ENCODE peak calls at places on chromosome 22, in ten cellular contexts. F, S, V, C, G, U, X, K, B and A are unnamed samples.

GRCh38 chr22:49500942-49501395 is 326.7 kb downstream of the BRD1 start:
- DNase-seq in F (no peak), S (no peak), V (no peak), C (no peak), G (no peak), U (no peak), X (no peak), K (no peak), B (no peak), A (no peak)

GRCh38 chr22:17119481-17120202 is 1.5 kb downstream of the TMEM121B start:
- DNase-seq in F (no peak), S (peak), V (no peak), C (no peak), G (peak), U (no peak), X (peak), K (no peak), B (no peak), A (no peak)

GRCh38 chr22:50199836-50200332 is 927 bp upstream of the SELENOO start:
- DNase-seq in F (peak), S (peak), V (no peak), C (no peak), G (no peak), U (no peak), X (peak), K (no peak), B (no peak), A (no peak)

GRCh38 chr22:27068121-27068520 is 410.7 kb downstream of the MIAT start:
- DNase-seq in F (no peak), S (no peak), V (no peak), C (no peak), G (no peak), U (no peak), X (no peak), K (no peak), B (no peak), A (no peak)

GRCh38 chr22:48042621-48043395 is 1280.4 kb downstream of the TBC1D22A start:
- DNase-seq in F (no peak), S (no peak), V (no peak), C (no peak), G (no peak), U (no peak), X (no peak), K (no peak), B (no peak), A (no peak)

GRCh38 chr22:46783721-46784120 is 21.3 kb downstream of the TBC1D22A start:
- DNase-seq in F (no peak), S (no peak), V (no peak), C (no peak), G (no peak), U (no peak), X (no peak), K (no peak), B (no peak), A (no peak)

GRCh38 chr22:30056015-30056414 is 24.2 kb upstream of the HORMAD2 start:
- DNase-seq in F (no peak), S (no peak), V (no peak), C (no peak), G (no peak), U (no peak), X (no peak), K (no peak), B (no peak), A (no peak)

GRCh38 chr22:39243443-39244072 is 1.2 kb downstream of the PDGFB start:
- DNase-seq in F (no peak), S (peak), V (no peak), C (no peak), G (no peak), U (no peak), X (no peak), K (no peak), B (no peak), A (no peak)

GRCh38 chr22:19290400-19291217 is 910 bp downstream of the CLTCL1 start:
- DNase-seq in F (no peak), S (peak), V (no peak), C (no peak), G (no peak), U (no peak), X (peak), K (no peak), B (no peak), A (no peak)

GRCh38 chr22:38862375-38863329 is 9.4 kb downstream of the CBX6 start:
- DNase-seq in F (no peak), S (peak), V (peak), C (no peak), G (peak), U (no peak), X (no peak), K (no peak), B (no peak), A (no peak)

GRCh38 chr22:20545681-20546521 is 38.5 kb downstream of the MED15 start:
- DNase-seq in F (no peak), S (no peak), V (no peak), C (no peak), G (no peak), U (no peak), X (peak), K (no peak), B (no peak), A (no peak)

GRCh38 chr22:19678949-19679348 is 35.4 kb upstream of the SEPTIN5 start:
- DNase-seq in F (no peak), S (peak), V (no peak), C (no peak), G (no peak), U (no peak), X (no peak), K (no peak), B (no peak), A (no peak)

GRCh38 chr22:17477401-17477833 is 85.9 kb upstream of the SLC25A18 start:
- DNase-seq in F (no peak), S (peak), V (peak), C (no peak), G (no peak), U (peak), X (no peak), K (no peak), B (no peak), A (no peak)

GRCh38 chr22:19887251-19887985 is 32.7 kb upstream of the GNB1L start:
- DNase-seq in F (no peak), S (no peak), V (no peak), C (no peak), G (no peak), U (no peak), X (peak), K (no peak), B (no peak), A (no peak)

GRCh38 chr22:45966320-45966891 is 10.6 kb downstream of the WNT7B start:
- DNase-seq in F (no peak), S (no peak), V (no peak), C (no peak), G (no peak), U (no peak), X (no peak), K (no peak), B (no peak), A (no peak)

GRCh38 chr22:31212783-31213626 is 907 bp downstream of the LIMK2 start:
- DNase-seq in F (no peak), S (peak), V (no peak), C (no peak), G (no peak), U (no peak), X (peak), K (no peak), B (no peak), A (no peak)

GRCh38 chr22:31211862-31212730 is at the start of gene LIMK2:
- DNase-seq in F (peak), S (peak), V (peak), C (peak), G (peak), U (peak), X (peak), K (no peak), B (peak), A (peak)

GRCh38 chr22:31211504-31211861 is 615 bp upstream of the LIMK2 start:
- DNase-seq in F (no peak), S (no peak), V (no peak), C (no peak), G (no peak), U (no peak), X (no peak), K (no peak), B (no peak), A (no peak)

GRCh38 chr22:31206896-31207687 is 5.0 kb upstream of the LIMK2 start:
- DNase-seq in F (peak), S (no peak), V (no peak), C (no peak), G (peak), U (no peak), X (no peak), K (no peak), B (no peak), A (no peak)

DNA sequence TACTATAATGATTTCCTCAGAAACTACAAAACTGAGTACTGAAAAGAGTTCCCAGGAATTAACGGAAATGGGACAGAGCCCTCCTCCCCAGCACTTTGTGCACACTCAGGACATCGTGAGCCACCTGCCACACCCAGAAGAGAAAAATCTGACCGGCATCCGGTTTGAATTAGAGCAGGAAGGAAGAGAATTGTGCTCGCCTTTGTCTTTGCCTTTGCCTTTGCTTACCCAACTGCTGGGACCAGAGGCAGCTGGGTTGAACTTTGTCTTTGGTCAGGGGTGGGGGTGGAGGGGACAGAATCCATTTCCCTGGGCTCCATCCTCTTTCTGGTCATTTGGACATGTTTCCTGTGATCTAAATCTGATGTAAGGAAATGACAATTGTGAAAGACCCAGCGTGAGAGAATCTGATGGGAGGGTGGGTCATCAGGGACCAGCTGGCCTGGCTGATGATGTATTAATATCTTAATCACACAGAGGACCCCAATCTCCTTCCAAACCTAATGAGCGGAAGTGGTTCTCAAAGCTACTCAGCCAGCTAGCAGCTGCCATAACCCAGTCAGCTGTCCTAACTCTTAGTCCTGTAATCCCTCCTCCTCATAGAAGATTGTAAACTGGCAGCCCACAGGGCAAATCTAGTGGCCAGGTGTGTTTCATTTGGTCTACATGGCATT is 1.1 kb upstream of the LIMK2 start:
- DNase-seq in F (no peak), S (no peak), V (no peak), C (no peak), G (peak), U (no peak), X (no peak), K (no peak), B (no peak), A (no peak)
- TF ChIP-seq POLR2AphosphoS5 in F (no peak), S (no peak), V (no peak), C (no peak), G (no peak), U (no peak), X (no peak), K (no peak), B (no peak), A (no peak)

GRCh38 chr22:37664249-37665101 is 6.0 kb downstream of the PDXP start:
- DNase-seq in F (no peak), S (no peak), V (no peak), C (no peak), G (peak), U (no peak), X (no peak), K (no peak), B (no peak), A (no peak)

GRCh38 chr22:37662039-37662438 is 3.5 kb downstream of the PDXP start:
- DNase-seq in F (no peak), S (no peak), V (no peak), C (no peak), G (no peak), U (no peak), X (no peak), K (no peak), B (no peak), A (no peak)

GRCh38 chr22:37661160-37661924 is 2.8 kb downstream of the PDXP start:
- DNase-seq in F (no peak), S (peak), V (no peak), C (no peak), G (no peak), U (no peak), X (no peak), K (no peak), B (no peak), A (no peak)

GRCh38 chr22:37665487-37665886 is 7.0 kb downstream of the PDXP start:
- DNase-seq in F (no peak), S (no peak), V (no peak), C (no peak), G (no peak), U (no peak), X (peak), K (no peak), B (no peak), A (no peak)

GRCh38 chr22:37663521-37664140 is 5.1 kb downstream of the PDXP start:
- DNase-seq in F (no peak), S (no peak), V (peak), C (no peak), G (no peak), U (no peak), X (no peak), K (no peak), B (no peak), A (no peak)
- TF ChIP-seq POLR2AphosphoS5 in F (no peak), S (no peak), V (no peak), C (no peak), G (no peak), U (no peak), X (no peak), K (no peak), B (no peak), A (no peak)

DNA sequence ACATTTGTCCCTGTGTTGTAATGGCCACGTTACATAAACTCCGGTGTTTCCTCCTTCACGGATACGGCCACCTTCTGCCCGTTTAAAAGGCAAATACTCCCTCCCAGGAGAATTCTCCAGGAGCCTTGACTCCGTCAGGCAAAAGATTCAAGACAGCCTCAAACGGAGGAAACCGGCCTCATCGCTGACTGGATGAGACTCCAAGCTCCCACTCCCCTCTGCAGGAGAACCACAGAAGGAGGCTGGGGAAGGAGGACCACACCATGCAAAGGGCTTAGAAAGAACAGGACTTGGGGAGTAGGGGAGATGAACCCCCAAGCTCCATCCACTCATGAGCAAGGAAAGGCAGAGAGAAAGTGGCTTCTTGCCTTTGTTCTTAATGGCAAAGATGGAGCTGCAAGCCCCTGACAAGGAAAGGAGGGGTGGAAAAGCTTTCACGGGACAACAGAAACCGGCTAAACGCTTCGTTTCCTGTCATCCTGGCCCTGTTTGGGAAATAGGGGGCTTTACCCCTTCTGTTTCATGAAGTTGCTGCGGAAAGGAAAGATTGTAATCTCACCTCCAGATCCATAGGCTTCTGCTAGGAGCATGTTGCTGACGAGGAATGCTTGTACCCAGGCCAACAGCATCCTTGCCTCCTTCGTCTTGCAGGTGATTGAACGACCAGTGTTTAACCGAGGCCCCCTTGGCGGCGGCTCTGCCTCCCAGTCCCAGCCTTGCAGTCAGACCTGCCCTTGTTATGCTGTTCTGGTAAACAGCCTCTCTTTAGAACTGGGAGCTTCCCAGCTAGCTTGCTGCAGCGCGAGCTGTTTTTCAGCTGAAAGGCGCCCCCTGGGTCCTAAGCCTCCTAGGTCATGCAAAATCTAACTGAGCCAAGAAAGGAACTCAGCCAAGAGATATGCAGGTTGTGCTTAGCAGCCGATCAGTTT is at the start of gene PIK3IP1:
- DNase-seq in F (peak), S (peak), V (peak), C (peak), G (peak), U (peak), X (peak), K (no peak), B (peak), A (peak)
- TF ChIP-seq POLR2AphosphoS5 in F (peak), S (peak), V (peak), C (no peak), G (peak), U (no peak), X (peak), K (no peak), B (no peak), A (no peak)

GRCh38 chr22:35410663-35411034 is 10.7 kb downstream of the MCM5 start:
- DNase-seq in F (no peak), S (no peak), V (no peak), C (no peak), G (no peak), U (no peak), X (no peak), K (no peak), B (no peak), A (no peak)
- TF ChIP-seq POLR2AphosphoS5 in F (no peak), S (no peak), V (no peak), C (no peak), G (no peak), U (no peak), X (no peak), K (no peak), B (no peak), A (no peak)

GRCh38 chr22:28072066-28072465 is 153.0 kb upstream of the PITPNB start:
- DNase-seq in F (no peak), S (no peak), V (no peak), C (no peak), G (no peak), U (no peak), X (no peak), K (no peak), B (no peak), A (no peak)

GRCh38 chr22:28074526-28074925 is 155.5 kb upstream of the PITPNB start:
- DNase-seq in F (no peak), S (no peak), V (no peak), C (no peak), G (no peak), U (no peak), X (no peak), K (no peak), B (no peak), A (no peak)

GRCh38 chr22:28077166-28077565 is 158.1 kb upstream of the PITPNB start:
- DNase-seq in F (no peak), S (no peak), V (no peak), C (no peak), G (no peak), U (no peak), X (no peak), K (no peak), B (no peak), A (no peak)

DNA sequence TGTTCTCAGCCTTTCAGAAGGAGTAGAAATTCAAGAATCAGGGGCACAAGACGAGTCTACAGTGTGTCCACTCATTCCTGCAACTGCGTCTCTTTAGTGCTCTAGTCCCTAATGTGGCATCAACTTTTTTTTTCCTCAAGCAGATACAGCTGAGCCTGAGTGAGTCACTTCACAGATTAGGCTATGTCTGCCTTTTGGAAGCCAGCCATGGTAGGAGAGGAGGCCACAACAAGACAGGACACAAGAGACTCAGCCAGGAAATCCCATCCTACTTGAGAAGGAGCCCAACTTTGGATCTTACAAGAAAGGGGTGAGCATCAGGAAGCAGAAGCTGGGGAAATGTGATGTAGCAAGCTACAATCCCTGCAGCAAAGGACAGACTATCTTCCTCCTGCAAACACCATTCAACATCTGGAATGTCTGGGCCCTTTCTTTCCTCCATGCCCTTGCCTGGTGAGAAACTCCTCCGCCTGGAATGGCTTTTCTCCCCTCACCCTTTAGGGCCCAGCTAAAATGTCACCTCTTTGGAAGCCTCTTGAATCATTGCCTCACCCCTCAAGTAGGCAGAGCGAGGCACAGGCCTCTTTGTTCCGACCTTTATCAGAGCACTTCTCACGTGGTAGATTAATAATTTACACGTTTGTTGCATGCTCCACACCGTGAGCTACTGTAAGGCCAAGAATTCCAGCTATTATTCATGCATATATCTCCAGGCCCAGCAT is 156.4 kb upstream of the PITPNB start:
- DNase-seq in F (peak), S (no peak), V (peak), C (no peak), G (peak), U (no peak), X (no peak), K (no peak), B (no peak), A (no peak)
- TF ChIP-seq POLR2AphosphoS5 in F (no peak), S (no peak), V (no peak), C (no peak), G (no peak), U (no peak), X (no peak), K (no peak), B (no peak), A (no peak)